ENCODE peak calls at places on chromosomes 5 and 9, in nine cellular contexts. One of them, this sample, is unnamed. For H3K4me1, the result is how much of the 10 kb centered on the place peaks cover.

GRCh38 chr9:68844623-68845612 is 139.9 kb downstream of the PIP5K1B start:
- DNase-seq in heart left ventricle: no peak
- DNase-seq in aorta: peak
- DNase-seq in adrenal gland: no peak
- DNase-seq in Peyer's patch: peak
- DNase-seq in neural progenitor cell: peak
- DNase-seq in K562: peak
- DNase-seq in HCT116: peak
- DNase-seq in fibroblast of lung: peak
- DNase-seq in this sample: peak

GRCh38 chr5:142395334-142395733 is 70.5 kb upstream of the SPRY4 start:
- DNase-seq in heart left ventricle: no peak
- DNase-seq in aorta: no peak
- DNase-seq in adrenal gland: no peak
- DNase-seq in Peyer's patch: no peak
- DNase-seq in neural progenitor cell: no peak
- DNase-seq in K562: no peak
- DNase-seq in HCT116: no peak
- DNase-seq in fibroblast of lung: no peak
- DNase-seq in this sample: peak

GRCh38 chr5:72788851-72789505 is 27.5 kb upstream of the TNPO1 start:
- DNase-seq in heart left ventricle: no peak
- DNase-seq in aorta: no peak
- DNase-seq in adrenal gland: no peak
- DNase-seq in Peyer's patch: no peak
- DNase-seq in neural progenitor cell: no peak
- DNase-seq in K562: no peak
- DNase-seq in HCT116: no peak
- DNase-seq in fibroblast of lung: peak
- DNase-seq in this sample: no peak

GRCh38 chr9:122827759-122828090 is 663 bp downstream of the PDCL start:
- DNase-seq in heart left ventricle: no peak
- DNase-seq in aorta: no peak
- DNase-seq in adrenal gland: peak
- DNase-seq in Peyer's patch: peak
- DNase-seq in neural progenitor cell: peak
- DNase-seq in K562: peak
- DNase-seq in HCT116: no peak
- DNase-seq in fibroblast of lung: no peak
- DNase-seq in this sample: no peak

GRCh38 chr9:91298304-91298703 is 63.4 kb downstream of the AUH start:
- DNase-seq in heart left ventricle: no peak
- DNase-seq in aorta: no peak
- DNase-seq in adrenal gland: no peak
- DNase-seq in Peyer's patch: no peak
- DNase-seq in neural progenitor cell: no peak
- DNase-seq in K562: no peak
- DNase-seq in HCT116: no peak
- DNase-seq in fibroblast of lung: peak
- DNase-seq in this sample: no peak

GRCh38 chr5:76787237-76787636 is 31.6 kb upstream of the F2RL1 start:
- DNase-seq in heart left ventricle: peak
- DNase-seq in aorta: peak
- DNase-seq in adrenal gland: no peak
- DNase-seq in Peyer's patch: no peak
- DNase-seq in neural progenitor cell: no peak
- DNase-seq in K562: no peak
- DNase-seq in HCT116: no peak
- DNase-seq in fibroblast of lung: peak
- DNase-seq in this sample: peak

GRCh38 chr5:148209151-148209550 is 6.3 kb downstream of the SPINK6 start:
- DNase-seq in heart left ventricle: no peak
- DNase-seq in aorta: no peak
- DNase-seq in adrenal gland: no peak
- DNase-seq in Peyer's patch: no peak
- DNase-seq in neural progenitor cell: no peak
- DNase-seq in K562: no peak
- DNase-seq in HCT116: no peak
- DNase-seq in fibroblast of lung: no peak
- DNase-seq in this sample: no peak

GRCh38 chr5:122500245-122501086 is 188.4 kb downstream of the SNCAIP start:
- DNase-seq in heart left ventricle: no peak
- DNase-seq in aorta: no peak
- DNase-seq in adrenal gland: no peak
- DNase-seq in Peyer's patch: no peak
- DNase-seq in neural progenitor cell: peak
- DNase-seq in K562: peak
- DNase-seq in HCT116: peak
- DNase-seq in fibroblast of lung: peak
- DNase-seq in this sample: peak

GRCh38 chr5:11273180-11273882 is 512.3 kb upstream of the DAP start:
- DNase-seq in heart left ventricle: no peak
- DNase-seq in aorta: no peak
- DNase-seq in adrenal gland: no peak
- DNase-seq in Peyer's patch: no peak
- DNase-seq in neural progenitor cell: no peak
- DNase-seq in K562: no peak
- DNase-seq in HCT116: no peak
- DNase-seq in fibroblast of lung: no peak
- DNase-seq in this sample: no peak

GRCh38 chr5:172133359-172134029 is 54.5 kb downstream of the STK10 start:
- DNase-seq in heart left ventricle: no peak
- DNase-seq in aorta: peak
- DNase-seq in adrenal gland: peak
- DNase-seq in Peyer's patch: peak
- DNase-seq in neural progenitor cell: no peak
- DNase-seq in K562: no peak
- DNase-seq in HCT116: no peak
- DNase-seq in fibroblast of lung: peak
- DNase-seq in this sample: peak
- H3K27ac ChIP-seq in heart left ventricle: no peak
- H3K27ac ChIP-seq in aorta: no peak
- H3K27ac ChIP-seq in adrenal gland: no peak
- H3K27ac ChIP-seq in Peyer's patch: no peak
- H3K27ac ChIP-seq in neural progenitor cell: no peak
- H3K27ac ChIP-seq in K562: no peak
- H3K27ac ChIP-seq in HCT116: no peak
- H3K27ac ChIP-seq in fibroblast of lung: peak
- H3K27ac ChIP-seq in this sample: no peak

GRCh38 chr5:173924899-173925298 is 36.8 kb downstream of the CPEB4 start:
- DNase-seq in heart left ventricle: no peak
- DNase-seq in aorta: no peak
- DNase-seq in adrenal gland: no peak
- DNase-seq in Peyer's patch: no peak
- DNase-seq in neural progenitor cell: no peak
- DNase-seq in K562: no peak
- DNase-seq in HCT116: no peak
- DNase-seq in fibroblast of lung: no peak
- DNase-seq in this sample: no peak

GRCh38 chr5:173932695-173933139 is 44.6 kb downstream of the CPEB4 start:
- DNase-seq in heart left ventricle: no peak
- DNase-seq in aorta: no peak
- DNase-seq in adrenal gland: no peak
- DNase-seq in Peyer's patch: no peak
- DNase-seq in neural progenitor cell: no peak
- DNase-seq in K562: no peak
- DNase-seq in HCT116: no peak
- DNase-seq in fibroblast of lung: no peak
- DNase-seq in this sample: no peak

GRCh38 chr5:173925449-173926071 is 37.4 kb downstream of the CPEB4 start:
- DNase-seq in heart left ventricle: peak
- DNase-seq in aorta: peak
- DNase-seq in adrenal gland: no peak
- DNase-seq in Peyer's patch: peak
- DNase-seq in neural progenitor cell: peak
- DNase-seq in K562: peak
- DNase-seq in HCT116: peak
- DNase-seq in fibroblast of lung: peak
- DNase-seq in this sample: no peak

GRCh38 chr5:173926359-173926758 is 38.2 kb downstream of the CPEB4 start:
- DNase-seq in heart left ventricle: peak
- DNase-seq in aorta: peak
- DNase-seq in adrenal gland: no peak
- DNase-seq in Peyer's patch: no peak
- DNase-seq in neural progenitor cell: no peak
- DNase-seq in K562: no peak
- DNase-seq in HCT116: no peak
- DNase-seq in fibroblast of lung: peak
- DNase-seq in this sample: peak

GRCh38 chr5:173928871-173929574 is 40.9 kb downstream of the CPEB4 start:
- DNase-seq in heart left ventricle: no peak
- DNase-seq in aorta: no peak
- DNase-seq in adrenal gland: no peak
- DNase-seq in Peyer's patch: no peak
- DNase-seq in neural progenitor cell: no peak
- DNase-seq in K562: no peak
- DNase-seq in HCT116: no peak
- DNase-seq in fibroblast of lung: no peak
- DNase-seq in this sample: no peak
- H3K4me1 ChIP-seq in heart left ventricle: half or more
- H3K4me1 ChIP-seq in aorta: under half
- H3K4me1 ChIP-seq in adrenal gland: half or more
- H3K4me1 ChIP-seq in Peyer's patch: under half
- H3K4me1 ChIP-seq in neural progenitor cell: under half
- H3K4me1 ChIP-seq in K562: under half
- H3K4me1 ChIP-seq in HCT116: under half
- H3K4me1 ChIP-seq in fibroblast of lung: under half
- H3K4me1 ChIP-seq in this sample: under half

GRCh38 chr9:136858844-136859757 is 7.0 kb downstream of the MAMDC4 start:
- DNase-seq in heart left ventricle: peak
- DNase-seq in aorta: peak
- DNase-seq in adrenal gland: peak
- DNase-seq in Peyer's patch: peak
- DNase-seq in neural progenitor cell: no peak
- DNase-seq in K562: no peak
- DNase-seq in HCT116: no peak
- DNase-seq in fibroblast of lung: peak
- DNase-seq in this sample: peak
- H3K27ac ChIP-seq in heart left ventricle: peak
- H3K27ac ChIP-seq in aorta: no peak
- H3K27ac ChIP-seq in adrenal gland: peak
- H3K27ac ChIP-seq in Peyer's patch: peak
- H3K27ac ChIP-seq in neural progenitor cell: no peak
- H3K27ac ChIP-seq in K562: no peak
- H3K27ac ChIP-seq in HCT116: peak
- H3K27ac ChIP-seq in fibroblast of lung: no peak
- H3K27ac ChIP-seq in this sample: peak

DNA sequence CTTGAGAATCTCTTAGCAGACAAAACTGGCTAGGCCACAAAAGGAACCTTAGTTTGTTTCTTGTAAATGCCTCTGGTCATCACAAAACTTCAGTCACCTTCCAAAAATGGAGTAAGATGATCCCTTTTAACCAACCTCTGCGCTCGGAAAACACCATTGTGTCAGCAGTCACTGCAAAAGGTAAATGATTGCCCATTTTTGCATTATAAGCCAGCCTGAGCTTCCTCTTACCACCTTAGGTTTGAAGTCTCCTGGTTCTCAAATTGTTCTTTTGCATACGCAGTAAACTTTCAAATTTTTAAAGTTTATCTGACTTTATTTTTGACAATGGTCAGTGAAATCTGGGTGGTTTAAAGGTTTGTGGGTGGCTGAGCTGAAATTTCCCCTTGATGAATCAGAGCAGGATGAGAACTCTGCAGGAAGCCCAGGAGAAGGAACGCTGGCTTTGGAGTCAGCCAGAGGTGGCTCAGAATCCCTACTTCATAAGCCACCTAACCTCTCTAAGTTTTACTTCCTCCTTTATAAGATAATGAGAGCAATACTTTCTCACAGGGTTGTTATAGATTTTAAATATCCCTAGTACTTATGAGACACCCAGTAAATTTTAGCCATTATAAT is 131.4 kb downstream of the MED10 start:
- DNase-seq in heart left ventricle: no peak
- DNase-seq in aorta: no peak
- DNase-seq in adrenal gland: no peak
- DNase-seq in Peyer's patch: no peak
- DNase-seq in neural progenitor cell: no peak
- DNase-seq in K562: no peak
- DNase-seq in HCT116: no peak
- DNase-seq in fibroblast of lung: no peak
- DNase-seq in this sample: no peak
- H3K4me1 ChIP-seq in heart left ventricle: under half
- H3K4me1 ChIP-seq in aorta: under half
- H3K4me1 ChIP-seq in adrenal gland: under half
- H3K4me1 ChIP-seq in Peyer's patch: under half
- H3K4me1 ChIP-seq in neural progenitor cell: under half
- H3K4me1 ChIP-seq in K562: under half
- H3K4me1 ChIP-seq in HCT116: under half
- H3K4me1 ChIP-seq in fibroblast of lung: under half
- H3K4me1 ChIP-seq in this sample: under half

GRCh38 chr5:107422494-107422893 is 248.2 kb downstream of the EFNA5 start:
- DNase-seq in heart left ventricle: no peak
- DNase-seq in aorta: no peak
- DNase-seq in adrenal gland: no peak
- DNase-seq in Peyer's patch: no peak
- DNase-seq in neural progenitor cell: no peak
- DNase-seq in K562: no peak
- DNase-seq in HCT116: no peak
- DNase-seq in fibroblast of lung: no peak
- DNase-seq in this sample: no peak

GRCh38 chr5:107424461-107424860 is 246.3 kb downstream of the EFNA5 start:
- DNase-seq in heart left ventricle: no peak
- DNase-seq in aorta: no peak
- DNase-seq in adrenal gland: no peak
- DNase-seq in Peyer's patch: no peak
- DNase-seq in neural progenitor cell: no peak
- DNase-seq in K562: no peak
- DNase-seq in HCT116: no peak
- DNase-seq in fibroblast of lung: peak
- DNase-seq in this sample: no peak

GRCh38 chr5:107428303-107428761 is 242.4 kb downstream of the EFNA5 start:
- DNase-seq in heart left ventricle: no peak
- DNase-seq in aorta: no peak
- DNase-seq in adrenal gland: no peak
- DNase-seq in Peyer's patch: no peak
- DNase-seq in neural progenitor cell: no peak
- DNase-seq in K562: no peak
- DNase-seq in HCT116: no peak
- DNase-seq in fibroblast of lung: peak
- DNase-seq in this sample: no peak

GRCh38 chr5:107425541-107426031 is 245.2 kb downstream of the EFNA5 start:
- DNase-seq in heart left ventricle: no peak
- DNase-seq in aorta: no peak
- DNase-seq in adrenal gland: no peak
- DNase-seq in Peyer's patch: no peak
- DNase-seq in neural progenitor cell: no peak
- DNase-seq in K562: no peak
- DNase-seq in HCT116: peak
- DNase-seq in fibroblast of lung: peak
- DNase-seq in this sample: no peak

GRCh38 chr5:107426209-107426608 is 244.5 kb downstream of the EFNA5 start:
- DNase-seq in heart left ventricle: no peak
- DNase-seq in aorta: no peak
- DNase-seq in adrenal gland: no peak
- DNase-seq in Peyer's patch: no peak
- DNase-seq in neural progenitor cell: no peak
- DNase-seq in K562: no peak
- DNase-seq in HCT116: no peak
- DNase-seq in fibroblast of lung: no peak
- DNase-seq in this sample: no peak
- H3K27ac ChIP-seq in heart left ventricle: no peak
- H3K27ac ChIP-seq in aorta: no peak
- H3K27ac ChIP-seq in adrenal gland: no peak
- H3K27ac ChIP-seq in Peyer's patch: no peak
- H3K27ac ChIP-seq in neural progenitor cell: no peak
- H3K27ac ChIP-seq in K562: no peak
- H3K27ac ChIP-seq in HCT116: no peak
- H3K27ac ChIP-seq in fibroblast of lung: no peak
- H3K27ac ChIP-seq in this sample: peak